ENCODE peak calls at places on chromosomes 1 and 21, in seven cellular contexts. S, F, R, X, Z, K and V are unnamed samples.

GRCh38 chr1:61436491-61437120 is 288.3 kb downstream of the TM2D1 start:
- DNase-seq in K (no peak), R (no peak), X (peak; percentile 78), S (no peak), F (no peak), Z (peak; percentile 54), V (peak; percentile 33)

GRCh38 chr1:55708781-55709180 is 493.6 kb upstream of the USP24 start:
- DNase-seq in R (no peak), X (no peak), F (no peak), Z (no peak), S (peak; percentile 86), K (no peak), V (no peak)

GRCh38 chr1:228341814-228342626 is 64.6 kb downstream of the TRIM11 start:
- DNase-seq in X (no peak), R (no peak), K (peak; percentile 38), F (peak; percentile 39), S (no peak), Z (peak; percentile 7), V (no peak)

GRCh38 chr1:236951672-236952071 is 52.6 kb downstream of the MT1HL1 start:
- DNase-seq in Z (no peak), S (no peak), R (no peak), F (no peak), X (no peak), K (no peak), V (no peak)

GRCh38 chr1:158084336-158084735 is 90.9 kb downstream of the KIRREL1 start:
- DNase-seq in F (no peak), S (no peak), R (no peak), K (no peak), Z (no peak), X (no peak), V (no peak)

GRCh38 chr1:27605796-27606707 is 2.1 kb upstream of the AHDC1 start:
- DNase-seq in K (peak; percentile 86), R (peak; percentile 50), Z (no peak), S (peak; percentile 69), X (peak; percentile 53), F (no peak), V (peak; percentile 73)

GRCh38 chr1:198199105-198199504 is 42.3 kb downstream of the NEK7 start:
- DNase-seq in R (no peak), K (no peak), F (no peak), X (no peak), Z (no peak), S (no peak), V (no peak)

GRCh38 chr1:176888471-176889032 is 276.0 kb downstream of the ASTN1 start:
- DNase-seq in S (no peak), F (no peak), K (no peak), Z (no peak), R (no peak), X (no peak), V (no peak)

GRCh38 chr1:24705260-24706073 is 39.8 kb upstream of the CLIC4 start:
- DNase-seq in Z (peak; percentile 80), K (peak; percentile 82), R (peak; percentile 81), F (peak; percentile 87), S (peak; percentile 93), X (peak; percentile 97), V (peak; percentile 99)

GRCh38 chr21:29078884-29079765 is 5.7 kb upstream of the CCT8 start:
- DNase-seq in R (peak; percentile 37), X (no peak), Z (no peak), K (no peak), S (no peak), F (no peak), V (no peak)

GRCh38 chr1:79839882-79840281 is 833.4 kb upstream of the ADGRL4 start:
- DNase-seq in F (no peak), S (no peak), X (no peak), K (no peak), R (no peak), Z (no peak), V (no peak)

GRCh38 chr1:11067716-11068495 is 8.1 kb upstream of the SRM start:
- DNase-seq in F (no peak), X (no peak), S (no peak), R (no peak), K (no peak), Z (no peak), V (no peak)

GRCh38 chr1:37945743-37946702 is 830 bp downstream of the INPP5B start:
- DNase-seq in F (peak; percentile 73), R (peak; percentile 42), Z (peak; percentile 85), K (no peak), S (peak; percentile 97), X (peak; percentile 86), V (peak; percentile 98)

GRCh38 chr1:32072622-32073386 is at the start of gene TMEM39B:
- DNase-seq in K (peak; percentile 99), R (peak; percentile 93), Z (peak; percentile 96), S (peak; percentile 93), X (peak; percentile 94), F (peak; percentile 98), V (peak; percentile 96)

GRCh38 chr1:182611787-182612186 is 7.6 kb upstream of the RGS16 start:
- DNase-seq in F (no peak), Z (no peak), R (no peak), S (no peak), X (no peak), K (no peak), V (no peak)

GRCh38 chr1:84598418-84598817 is 24.2 kb upstream of the CTBS start:
- DNase-seq in F (no peak), Z (no peak), S (peak; percentile 58), R (no peak), K (no peak), X (no peak), V (peak; percentile 32)

GRCh38 chr1:58654322-58654721 is 45.5 kb downstream of the MYSM1 start:
- DNase-seq in F (no peak), R (no peak), X (no peak), Z (no peak), K (no peak), S (no peak), V (no peak)

GRCh38 chr1:192516776-192517297 is 58.7 kb upstream of the RGS1 start:
- DNase-seq in K (no peak), R (no peak), F (no peak), X (no peak), Z (no peak), S (no peak), V (no peak)

GRCh38 chr21:38773108-38774061 is 32.3 kb upstream of the ETS2 start:
- DNase-seq in K (no peak), S (peak; percentile 95), F (no peak), X (peak; percentile 91), R (no peak), Z (peak; percentile 85), V (peak; percentile 95)

GRCh38 chr1:167263344-167263743 is 42.7 kb downstream of the POU2F1 start:
- DNase-seq in Z (no peak), K (no peak), F (no peak), S (no peak), R (no peak), X (no peak), V (no peak)

DNA sequence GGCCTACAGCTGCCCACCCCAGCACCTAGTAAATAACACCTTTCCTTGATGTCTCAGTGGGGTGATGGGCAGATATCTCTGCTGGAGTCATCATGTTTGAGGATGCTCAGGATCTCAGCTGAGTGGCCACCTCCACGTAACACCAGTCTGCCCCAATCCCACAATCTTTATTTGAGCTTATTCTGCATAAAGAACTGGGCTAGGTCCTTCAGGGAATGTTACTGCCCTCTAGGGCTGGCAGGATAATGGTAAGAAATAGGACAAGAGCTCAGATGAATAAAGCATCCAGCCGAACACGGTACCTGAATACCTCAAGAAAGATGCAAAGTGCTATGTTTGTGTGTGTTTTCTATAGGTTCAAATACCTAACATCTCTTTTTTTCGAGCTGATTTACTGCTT is 33.7 kb downstream of the XCL1 start:
- DNase-seq in S (no peak), Z (no peak), F (no peak), R (no peak), K (no peak), X (no peak), V (no peak)
- TF ChIP-seq CTCF in S (peak; percentile 1), Z (no peak), F (no peak), R (no peak), K (no peak), X (no peak), V (no peak)

DNA sequence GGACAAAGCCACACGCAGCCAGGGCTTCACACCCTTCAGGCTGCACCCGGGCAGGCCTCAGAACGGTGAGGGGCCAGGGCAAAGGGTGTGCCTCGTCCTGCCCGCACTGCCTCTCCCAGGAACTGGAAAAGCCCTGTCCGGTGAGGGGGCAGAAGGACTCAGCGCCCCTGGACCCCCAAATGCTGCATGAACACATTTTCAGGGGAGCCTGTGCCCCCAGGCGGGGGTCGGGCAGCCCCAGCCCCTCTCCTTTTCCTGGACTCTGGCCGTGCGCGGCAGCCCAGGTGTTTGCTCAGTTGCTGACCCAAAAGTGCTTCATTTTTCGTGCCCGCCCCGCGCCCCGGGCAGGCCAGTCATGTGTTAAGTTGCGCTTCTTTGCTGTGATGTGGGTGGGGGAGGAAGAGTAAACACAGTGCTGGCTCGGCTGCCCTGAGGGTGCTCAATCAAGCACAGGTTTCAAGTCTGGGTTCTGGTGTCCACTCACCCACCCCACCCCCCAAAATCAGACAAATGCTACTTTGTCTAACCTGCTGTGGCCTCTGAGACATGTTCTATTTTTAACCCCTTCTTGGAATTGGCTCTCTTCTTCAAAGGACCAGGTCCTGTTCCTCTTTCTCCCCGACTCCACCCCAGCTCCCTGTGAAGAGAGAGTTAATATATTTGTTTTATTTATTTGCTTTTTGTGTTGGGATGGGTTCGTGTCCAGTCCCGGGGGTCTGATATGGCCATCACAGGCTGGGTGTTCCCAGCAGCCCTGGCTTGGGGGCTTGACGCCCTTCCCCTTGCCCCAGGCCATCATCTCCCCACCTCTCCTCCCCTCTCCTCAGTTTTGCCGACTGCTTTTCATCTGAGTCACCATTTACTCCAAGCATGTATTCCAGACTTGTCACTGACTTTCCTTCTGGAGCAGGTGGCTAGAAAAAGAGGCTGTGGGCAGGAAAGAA is 8.1 kb downstream of the PSRC1 start:
- DNase-seq in X (no peak), S (no peak), R (peak; percentile 89), Z (peak; percentile 61), F (peak; percentile 65), K (no peak), V (peak; percentile 60)
- H3K4me3 ChIP-seq in X (no peak overlapping the region), S (no peak overlapping the region), R (peak overlapping the region; percentile 4), Z (no peak overlapping the region), F (no peak overlapping the region), K (no peak overlapping the region), V (no peak overlapping the region)

GRCh38 chr1:68565923-68566322 is 69.0 kb upstream of the DEPDC1 start:
- DNase-seq in K (no peak), F (no peak), X (no peak), S (no peak), Z (no peak), R (no peak), V (no peak)

GRCh38 chr1:68571499-68571898 is 74.6 kb upstream of the DEPDC1 start:
- DNase-seq in K (no peak), S (peak; percentile 23), R (no peak), X (peak; percentile 16), Z (no peak), F (no peak), V (peak; percentile 42)

DNA sequence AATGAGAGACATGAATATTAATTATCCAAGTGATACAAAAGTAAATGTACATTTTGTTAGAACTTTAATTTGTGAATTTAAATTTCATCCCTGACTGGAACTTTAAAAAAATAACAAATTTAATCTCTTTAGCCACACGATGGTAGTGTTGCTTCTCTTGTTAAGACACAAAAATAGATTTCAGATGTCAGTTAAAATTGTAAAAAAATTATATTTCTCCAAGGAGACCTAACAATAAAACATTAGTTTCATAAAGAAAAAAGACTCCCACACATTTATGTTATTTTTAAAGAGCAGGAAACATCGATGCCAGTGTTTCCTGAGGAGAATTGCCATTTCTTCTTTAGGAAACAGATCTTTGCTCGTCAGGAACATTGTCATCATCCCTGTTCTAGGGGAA is 74.0 kb upstream of the DEPDC1 start:
- DNase-seq in Z (no peak), F (no peak), S (peak; percentile 26), K (no peak), X (peak; percentile 19), R (no peak), V (peak; percentile 8)
- TF ChIP-seq CTCF in Z (no peak), F (no peak), S (no peak), K (no peak), X (no peak), R (no peak), V (peak; percentile 1)

GRCh38 chr1:155966750-155967149 is 11.6 kb downstream of the ARHGEF2 start:
- DNase-seq in X (no peak), R (no peak), K (no peak), Z (no peak), S (no peak), F (no peak), V (no peak)
- H3K4me3 ChIP-seq in X (no peak overlapping the region), R (no peak overlapping the region), K (no peak overlapping the region), Z (no peak overlapping the region), S (no peak overlapping the region), F (no peak overlapping the region), V (no peak overlapping the region)